ENCODE peak calls at places on chromosomes 12 and 14, in four cellular contexts. H is DND-41, X is suprapubic skin, D is AG04450. Z is an unnamed sample.

GRCh38 chr14:77206877-77207389 is 25.3 kb downstream of the TMEM63C start:
- DNase-seq in D (no peak), X (no peak), H (no peak), Z (no peak)

GRCh38 chr12:83827860-83828259 is 1084.7 kb downstream of the SLC6A15 start:
- DNase-seq in D (no peak), H (no peak), X (no peak), Z (no peak)

GRCh38 chr12:105977256-105978051 is 161.3 kb downstream of the NUAK1 start:
- DNase-seq in X (no peak), D (peak; percentile 74), H (no peak), Z (no peak)

GRCh38 chr14:65449647-65450046 is 37.1 kb downstream of the FUT8 start:
- DNase-seq in D (no peak), X (no peak), H (no peak), Z (no peak)

GRCh38 chr14:76953196-76953945 is 75.1 kb downstream of the IRF2BPL start:
- DNase-seq in X (no peak), D (no peak), H (peak; percentile 77), Z (no peak)

GRCh38 chr14:24274101-24274543 is 2.7 kb upstream of the RABGGTA start:
- DNase-seq in X (no peak), H (no peak), D (no peak), Z (peak; percentile 23)

GRCh38 chr14:104800600-104801283 is at the start of gene ZBTB42:
- DNase-seq in X (no peak), H (peak; percentile 78), D (no peak), Z (peak; percentile 63)

GRCh38 chr12:22229652-22230279 is 104.7 kb downstream of the ST8SIA1 start:
- DNase-seq in H (no peak), D (no peak), X (no peak), Z (no peak)

GRCh38 chr14:24921903-24922302 is 128.0 kb downstream of the STXBP6 start:
- DNase-seq in H (no peak), X (no peak), D (no peak), Z (no peak)

GRCh38 chr12:131025939-131026702 is 72.4 kb downstream of the ADGRD1 start:
- DNase-seq in H (no peak), D (no peak), X (no peak), Z (no peak)

GRCh38 chr12:54439521-54440255 is 20.6 kb upstream of the ITGA5 start:
- DNase-seq in D (peak; percentile 60), H (peak; percentile 25), X (no peak), Z (peak; percentile 44)

GRCh38 chr12:125593269-125593668 is 528.0 kb downstream of the AACS start:
- DNase-seq in X (no peak), D (no peak), H (no peak), Z (no peak)

GRCh38 chr12:130747867-130748740 is 32.0 kb upstream of the RIMBP2 start:
- DNase-seq in X (peak; percentile 85), D (no peak), H (peak; percentile 86), Z (peak; percentile 45)

GRCh38 chr12:127125607-127126259 is 1141.2 kb upstream of the TMEM132C start:
- DNase-seq in X (no peak), D (no peak), H (no peak), Z (no peak)

GRCh38 chr14:93731753-93732152 is 56.5 kb downstream of the PRIMA1 start:
- DNase-seq in X (no peak), D (no peak), H (no peak), Z (no peak)

GRCh38 chr14:78324353-78324752 is 154.2 kb downstream of the NRXN3 start:
- DNase-seq in X (no peak), D (no peak), H (no peak), Z (no peak)

GRCh38 chr14:104794099-104794498 is 1.4 kb downstream of the AKT1 start:
- DNase-seq in X (no peak), D (no peak), H (peak; percentile 60), Z (no peak)

GRCh38 chr12:114306646-114307045 is 99.3 kb downstream of the TBX5 start:
- DNase-seq in D (no peak), X (no peak), H (no peak), Z (no peak)

GRCh38 chr14:92397140-92397815 is 74.3 kb downstream of the SLC24A4 start:
- DNase-seq in X (no peak), D (no peak), H (no peak), Z (no peak)

GRCh38 chr14:90295870-90296516 is 35.7 kb downstream of the NRDE2 start:
- DNase-seq in H (no peak), X (no peak), D (no peak), Z (no peak)

GRCh38 chr14:76805245-76805644 is 7.4 kb downstream of the ANGEL1 start:
- DNase-seq in X (no peak), D (no peak), H (no peak), Z (no peak)

GRCh38 chr14:57501039-57501557 is 7.4 kb upstream of the CCDC198 start:
- DNase-seq in D (no peak), X (no peak), H (no peak), Z (no peak)

GRCh38 chr12:19847294-19848059 is 408.2 kb downstream of the AEBP2 start:
- DNase-seq in D (no peak), X (no peak), H (no peak), Z (peak; percentile 24)

GRCh38 chr12:76299536-76300296 is 48.5 kb downstream of the BBS10 start:
- DNase-seq in H (no peak), X (no peak), D (no peak), Z (no peak)

GRCh38 chr12:116133149-116133548 is 144.3 kb downstream of the MED13L start:
- DNase-seq in X (no peak), D (no peak), H (no peak), Z (no peak)

GRCh38 chr12:41663487-41664258 is 475.6 kb downstream of the PDZRN4 start:
- DNase-seq in H (no peak), X (no peak), D (no peak), Z (peak; percentile 22)

GRCh38 chr14:95910628-95911027 is 34.0 kb downstream of the TUNAR start:
- DNase-seq in H (no peak), X (no peak), D (no peak), Z (no peak)

GRCh38 chr14:37673439-37673838 is 78.0 kb downstream of the TTC6 start:
- DNase-seq in H (no peak), X (no peak), D (no peak), Z (no peak)

GRCh38 chr14:92458136-92458958 is 55.2 kb upstream of the RIN3 start:
- DNase-seq in X (no peak), H (no peak), D (no peak), Z (no peak)

GRCh38 chr12:56590237-56590830 is 39.8 kb downstream of the BAZ2A start:
- DNase-seq in X (no peak), D (no peak), H (peak; percentile 43), Z (peak; percentile 34)

GRCh38 chr14:99034711-99035171 is 237.3 kb downstream of the BCL11B start:
- DNase-seq in D (no peak), X (no peak), H (no peak), Z (no peak)

GRCh38 chr12:66947119-66947518 is 268.2 kb upstream of the GRIP1 start:
- DNase-seq in D (no peak), X (no peak), H (no peak), Z (no peak)

GRCh38 chr12:49863946-49864816 is 21.3 kb upstream of the BCDIN3D start:
- DNase-seq in X (no peak), H (no peak), D (no peak), Z (no peak)

GRCh38 chr12:123094349-123095073 is 56.4 kb downstream of the PITPNM2 start:
- DNase-seq in X (peak; percentile 75), H (no peak), D (peak; percentile 60), Z (no peak)

GRCh38 chr12:41220931-41221330 is 32.8 kb downstream of the PDZRN4 start:
- DNase-seq in X (no peak), D (no peak), H (no peak), Z (no peak)

DNA sequence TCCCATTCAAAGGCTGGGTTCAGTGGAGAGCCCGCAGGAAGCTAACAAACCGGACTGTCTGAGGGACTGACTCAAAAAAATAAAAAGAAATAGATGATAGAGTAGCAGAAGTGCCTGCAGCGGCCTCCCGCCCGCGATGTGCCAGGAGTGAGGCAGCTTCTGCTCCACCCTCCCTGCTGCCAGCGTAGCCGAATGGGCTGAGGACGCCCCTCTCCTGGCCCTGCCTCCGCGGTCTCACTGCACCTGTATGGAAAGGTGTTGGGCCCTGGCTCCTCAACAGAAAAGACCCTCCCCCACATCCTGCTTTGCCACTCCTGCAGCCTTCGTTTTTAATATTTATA is 97.9 kb downstream of the GCH1 start:
- DNase-seq in X (no peak), D (no peak), H (no peak), Z (no peak)
- H3K27me3 ChIP-seq in X (no peaks in the 10 kb centered on the region), D (peaks cover 5% of the 10 kb centered on the region), H (no peaks in the 10 kb centered on the region), Z (no peaks in the 10 kb centered on the region)

GRCh38 chr12:100738086-100738485 is 56.5 kb upstream of the ANO4 start:
- DNase-seq in X (no peak), D (no peak), H (no peak), Z (no peak)

GRCh38 chr12:100737168-100737567 is 57.4 kb upstream of the ANO4 start:
- DNase-seq in H (no peak), D (no peak), X (no peak), Z (no peak)

DNA sequence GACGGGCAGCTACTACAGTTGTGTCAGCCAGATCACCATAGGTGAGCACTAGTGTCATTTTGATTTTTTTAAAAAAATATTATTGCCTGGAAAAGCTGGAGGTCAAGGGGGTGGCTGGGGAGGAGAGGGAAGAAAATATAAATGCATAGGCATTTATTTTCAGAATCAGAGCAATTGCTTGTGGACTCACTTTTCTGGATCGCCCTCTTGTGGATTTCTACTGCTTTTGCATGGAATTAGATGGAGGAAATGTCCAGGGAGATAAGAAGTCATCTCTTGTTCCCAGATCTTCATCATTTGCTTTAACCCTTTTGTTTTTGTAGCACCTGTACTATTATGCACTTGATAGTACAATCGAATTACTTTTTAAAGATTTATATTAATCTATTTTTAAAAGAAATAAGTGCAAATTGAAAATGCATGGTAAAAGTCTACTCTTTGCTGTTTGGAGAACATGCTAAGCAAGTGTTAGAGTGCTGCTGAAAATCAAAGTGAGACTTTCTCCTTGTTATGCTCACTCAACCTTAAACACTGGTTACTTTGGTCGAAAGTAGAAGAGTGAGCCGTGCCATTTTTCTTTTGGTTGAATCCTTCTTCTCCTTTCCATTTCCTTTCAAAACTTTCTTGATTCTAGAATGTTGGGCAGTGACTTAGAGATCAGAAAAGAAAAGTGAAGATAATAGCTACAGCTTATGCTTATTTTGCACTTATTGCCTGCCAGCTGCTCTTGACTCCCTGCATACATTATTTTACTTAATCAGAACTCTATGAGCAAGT is 60.6 kb upstream of the ANO4 start:
- DNase-seq in H (no peak), D (peak; percentile 10), X (no peak), Z (no peak)
- H3K27me3 ChIP-seq in H (no peaks in the 10 kb centered on the region), D (no peaks in the 10 kb centered on the region), X (peaks cover 27% of the 10 kb centered on the region), Z (no peaks in the 10 kb centered on the region)

GRCh38 chr14:105986896-105987284 is 460.5 kb downstream of the TMEM121 start:
- DNase-seq in X (no peak), D (no peak), H (no peak), Z (no peak)
- H3K27me3 ChIP-seq in X (no peaks in the 10 kb centered on the region), D (no peaks in the 10 kb centered on the region), H (no peaks in the 10 kb centered on the region), Z (no peaks in the 10 kb centered on the region)

GRCh38 chr12:94151577-94151976 is 3.2 kb downstream of the PLXNC1 start:
- DNase-seq in D (no peak), X (no peak), H (no peak), Z (peak; percentile 43)
- H3K27me3 ChIP-seq in D (peaks cover 75% of the 10 kb centered on the region), X (peaks cover 62% of the 10 kb centered on the region), H (peaks cover 38% of the 10 kb centered on the region), Z (no peaks in the 10 kb centered on the region)

GRCh38 chr12:111154180-111154579 is 214.7 kb downstream of the PHETA1 start:
- DNase-seq in D (no peak), X (no peak), H (no peak), Z (no peak)
- H3K27me3 ChIP-seq in D (peaks cover 8% of the 10 kb centered on the region), X (peaks cover 57% of the 10 kb centered on the region), H (no peaks in the 10 kb centered on the region), Z (no peaks in the 10 kb centered on the region)